ENCODE peak calls at places on chromosomes 13 and 19, in eight cellular contexts. One of them, this sample, is unnamed.

GRCh38 chr13:87821512-87821911 is 150.3 kb downstream of the SLITRK5 start:
- DNase-seq in thoracic aorta: no peak
- DNase-seq in ELF-1: no peak
- DNase-seq in endothelial cell of umbilical vein: no peak
- DNase-seq in anterior cingulate cortex: no peak
- DNase-seq in HFFc6: no peak
- DNase-seq in iris pigment epithelial cell: no peak
- DNase-seq in choroid plexus epithelial cell: no peak
- DNase-seq in this sample: no peak

GRCh38 chr19:55526216-55527196 is 10.4 kb downstream of the SBK2 start:
- DNase-seq in ELF-1: peak
- DNase-seq in iris pigment epithelial cell: peak
- DNase-seq in HFFc6: peak
- DNase-seq in endothelial cell of umbilical vein: peak
- DNase-seq in choroid plexus epithelial cell: peak
- DNase-seq in thoracic aorta: no peak
- DNase-seq in anterior cingulate cortex: no peak
- DNase-seq in this sample: peak

GRCh38 chr13:41004875-41005693 is 14.0 kb downstream of the ELF1 start:
- DNase-seq in iris pigment epithelial cell: peak
- DNase-seq in anterior cingulate cortex: no peak
- DNase-seq in choroid plexus epithelial cell: peak
- DNase-seq in endothelial cell of umbilical vein: peak
- DNase-seq in thoracic aorta: no peak
- DNase-seq in ELF-1: no peak
- DNase-seq in HFFc6: no peak
- DNase-seq in this sample: peak

GRCh38 chr19:1811472-1811894 is 593 bp downstream of the ATP8B3 start:
- DNase-seq in HFFc6: peak
- DNase-seq in iris pigment epithelial cell: peak
- DNase-seq in ELF-1: no peak
- DNase-seq in thoracic aorta: peak
- DNase-seq in anterior cingulate cortex: no peak
- DNase-seq in choroid plexus epithelial cell: peak
- DNase-seq in endothelial cell of umbilical vein: peak
- DNase-seq in this sample: peak

GRCh38 chr13:93603043-93603442 is 376.4 kb downstream of the GPC6 start:
- DNase-seq in choroid plexus epithelial cell: peak
- DNase-seq in endothelial cell of umbilical vein: no peak
- DNase-seq in ELF-1: peak
- DNase-seq in thoracic aorta: peak
- DNase-seq in anterior cingulate cortex: no peak
- DNase-seq in iris pigment epithelial cell: peak
- DNase-seq in HFFc6: peak
- DNase-seq in this sample: peak

GRCh38 chr19:18809149-18809978 is 18.3 kb upstream of the COMP start:
- DNase-seq in iris pigment epithelial cell: peak
- DNase-seq in thoracic aorta: no peak
- DNase-seq in endothelial cell of umbilical vein: no peak
- DNase-seq in choroid plexus epithelial cell: peak
- DNase-seq in anterior cingulate cortex: no peak
- DNase-seq in ELF-1: no peak
- DNase-seq in HFFc6: peak
- DNase-seq in this sample: peak

GRCh38 chr13:76991432-76991795 is 467 bp upstream of the CLN5 start:
- DNase-seq in HFFc6: no peak
- DNase-seq in iris pigment epithelial cell: no peak
- DNase-seq in anterior cingulate cortex: no peak
- DNase-seq in choroid plexus epithelial cell: no peak
- DNase-seq in endothelial cell of umbilical vein: no peak
- DNase-seq in thoracic aorta: peak
- DNase-seq in ELF-1: no peak
- DNase-seq in this sample: no peak

GRCh38 chr13:28576037-28576436 is 81.1 kb upstream of the FLT1 start:
- DNase-seq in iris pigment epithelial cell: no peak
- DNase-seq in thoracic aorta: no peak
- DNase-seq in ELF-1: no peak
- DNase-seq in endothelial cell of umbilical vein: no peak
- DNase-seq in choroid plexus epithelial cell: no peak
- DNase-seq in anterior cingulate cortex: no peak
- DNase-seq in HFFc6: no peak
- DNase-seq in this sample: no peak

GRCh38 chr19:2629491-2630351 is 72.8 kb downstream of the GNG7 start:
- DNase-seq in anterior cingulate cortex: no peak
- DNase-seq in thoracic aorta: no peak
- DNase-seq in choroid plexus epithelial cell: no peak
- DNase-seq in HFFc6: no peak
- DNase-seq in ELF-1: no peak
- DNase-seq in iris pigment epithelial cell: no peak
- DNase-seq in endothelial cell of umbilical vein: no peak
- DNase-seq in this sample: no peak

GRCh38 chr13:112718318-112718717 is 28.5 kb downstream of the ATP11A start:
- DNase-seq in endothelial cell of umbilical vein: no peak
- DNase-seq in choroid plexus epithelial cell: no peak
- DNase-seq in HFFc6: no peak
- DNase-seq in thoracic aorta: no peak
- DNase-seq in anterior cingulate cortex: no peak
- DNase-seq in ELF-1: no peak
- DNase-seq in iris pigment epithelial cell: no peak
- DNase-seq in this sample: no peak

GRCh38 chr19:1947651-1948209 is 6.8 kb downstream of the CSNK1G2 start:
- DNase-seq in thoracic aorta: no peak
- DNase-seq in endothelial cell of umbilical vein: no peak
- DNase-seq in ELF-1: peak
- DNase-seq in anterior cingulate cortex: no peak
- DNase-seq in iris pigment epithelial cell: no peak
- DNase-seq in HFFc6: no peak
- DNase-seq in choroid plexus epithelial cell: no peak
- DNase-seq in this sample: peak

GRCh38 chr13:51765142-51765515 is 38.8 kb downstream of the DHRS12 start:
- DNase-seq in anterior cingulate cortex: no peak
- DNase-seq in endothelial cell of umbilical vein: no peak
- DNase-seq in ELF-1: no peak
- DNase-seq in thoracic aorta: no peak
- DNase-seq in choroid plexus epithelial cell: no peak
- DNase-seq in iris pigment epithelial cell: no peak
- DNase-seq in HFFc6: no peak
- DNase-seq in this sample: peak

GRCh38 chr13:42022796-42023493 is 25.5 kb upstream of the DGKH start:
- DNase-seq in thoracic aorta: no peak
- DNase-seq in anterior cingulate cortex: no peak
- DNase-seq in choroid plexus epithelial cell: no peak
- DNase-seq in iris pigment epithelial cell: no peak
- DNase-seq in ELF-1: no peak
- DNase-seq in endothelial cell of umbilical vein: no peak
- DNase-seq in HFFc6: no peak
- DNase-seq in this sample: no peak

GRCh38 chr13:20713014-20713376 is 9.5 kb downstream of the IL17D start:
- DNase-seq in endothelial cell of umbilical vein: peak
- DNase-seq in ELF-1: no peak
- DNase-seq in iris pigment epithelial cell: no peak
- DNase-seq in choroid plexus epithelial cell: no peak
- DNase-seq in HFFc6: no peak
- DNase-seq in thoracic aorta: no peak
- DNase-seq in anterior cingulate cortex: no peak
- DNase-seq in this sample: no peak

GRCh38 chr19:31253816-31254551 is 95.3 kb downstream of the TSHZ3 start:
- DNase-seq in anterior cingulate cortex: no peak
- DNase-seq in endothelial cell of umbilical vein: no peak
- DNase-seq in thoracic aorta: no peak
- DNase-seq in HFFc6: no peak
- DNase-seq in choroid plexus epithelial cell: peak
- DNase-seq in ELF-1: peak
- DNase-seq in iris pigment epithelial cell: peak
- DNase-seq in this sample: peak

GRCh38 chr13:111474136-111475002 is 153.9 kb downstream of the TEX29 start:
- DNase-seq in endothelial cell of umbilical vein: peak
- DNase-seq in HFFc6: peak
- DNase-seq in thoracic aorta: no peak
- DNase-seq in choroid plexus epithelial cell: peak
- DNase-seq in anterior cingulate cortex: no peak
- DNase-seq in ELF-1: peak
- DNase-seq in iris pigment epithelial cell: peak
- DNase-seq in this sample: peak

GRCh38 chr19:54273811-54274210 is 7.1 kb downstream of the LILRB2 start:
- DNase-seq in ELF-1: no peak
- DNase-seq in iris pigment epithelial cell: no peak
- DNase-seq in HFFc6: no peak
- DNase-seq in thoracic aorta: no peak
- DNase-seq in anterior cingulate cortex: no peak
- DNase-seq in endothelial cell of umbilical vein: no peak
- DNase-seq in choroid plexus epithelial cell: no peak
- DNase-seq in this sample: no peak

GRCh38 chr13:23696610-23697009 is 126.4 kb downstream of the TNFRSF19 start:
- DNase-seq in endothelial cell of umbilical vein: no peak
- DNase-seq in ELF-1: peak
- DNase-seq in anterior cingulate cortex: no peak
- DNase-seq in thoracic aorta: no peak
- DNase-seq in iris pigment epithelial cell: no peak
- DNase-seq in choroid plexus epithelial cell: no peak
- DNase-seq in HFFc6: no peak
- DNase-seq in this sample: no peak

GRCh38 chr13:99730403-99730802 is 229.1 kb downstream of the TM9SF2 start:
- DNase-seq in ELF-1: no peak
- DNase-seq in HFFc6: no peak
- DNase-seq in anterior cingulate cortex: no peak
- DNase-seq in choroid plexus epithelial cell: no peak
- DNase-seq in thoracic aorta: no peak
- DNase-seq in iris pigment epithelial cell: no peak
- DNase-seq in endothelial cell of umbilical vein: no peak
- DNase-seq in this sample: no peak

GRCh38 chr13:38590796-38591507 is 95.9 kb upstream of the FREM2 start:
- DNase-seq in choroid plexus epithelial cell: no peak
- DNase-seq in thoracic aorta: no peak
- DNase-seq in HFFc6: no peak
- DNase-seq in anterior cingulate cortex: no peak
- DNase-seq in ELF-1: no peak
- DNase-seq in iris pigment epithelial cell: no peak
- DNase-seq in endothelial cell of umbilical vein: no peak
- DNase-seq in this sample: no peak

GRCh38 chr19:6501740-6502648 is at the start of gene TUBB4A:
- DNase-seq in ELF-1: no peak
- DNase-seq in HFFc6: no peak
- DNase-seq in choroid plexus epithelial cell: no peak
- DNase-seq in anterior cingulate cortex: peak
- DNase-seq in endothelial cell of umbilical vein: no peak
- DNase-seq in iris pigment epithelial cell: no peak
- DNase-seq in thoracic aorta: no peak
- DNase-seq in this sample: no peak

GRCh38 chr13:31105020-31105800 is 56.5 kb downstream of the HSPH1 start:
- DNase-seq in iris pigment epithelial cell: peak
- DNase-seq in anterior cingulate cortex: no peak
- DNase-seq in choroid plexus epithelial cell: peak
- DNase-seq in endothelial cell of umbilical vein: no peak
- DNase-seq in HFFc6: no peak
- DNase-seq in thoracic aorta: no peak
- DNase-seq in ELF-1: no peak
- DNase-seq in this sample: no peak

GRCh38 chr19:47445937-47446402 is 25.7 kb downstream of the SLC8A2 start:
- DNase-seq in HFFc6: no peak
- DNase-seq in ELF-1: no peak
- DNase-seq in choroid plexus epithelial cell: no peak
- DNase-seq in iris pigment epithelial cell: peak
- DNase-seq in thoracic aorta: no peak
- DNase-seq in endothelial cell of umbilical vein: no peak
- DNase-seq in anterior cingulate cortex: peak
- DNase-seq in this sample: peak

GRCh38 chr13:52849727-52850395 is 1.4 kb upstream of the PCDH8 start:
- DNase-seq in HFFc6: no peak
- DNase-seq in thoracic aorta: no peak
- DNase-seq in endothelial cell of umbilical vein: no peak
- DNase-seq in choroid plexus epithelial cell: no peak
- DNase-seq in iris pigment epithelial cell: no peak
- DNase-seq in ELF-1: peak
- DNase-seq in anterior cingulate cortex: peak
- DNase-seq in this sample: no peak

GRCh38 chr13:77338329-77338728 is 11.4 kb upstream of the MYCBP2 start:
- DNase-seq in HFFc6: no peak
- DNase-seq in ELF-1: no peak
- DNase-seq in thoracic aorta: no peak
- DNase-seq in iris pigment epithelial cell: no peak
- DNase-seq in choroid plexus epithelial cell: no peak
- DNase-seq in endothelial cell of umbilical vein: no peak
- DNase-seq in anterior cingulate cortex: no peak
- DNase-seq in this sample: no peak

This sample was measured in fibroblast of villous mesenchyme.